ENCODE peak calls at places on chromosomes 11 and 22, in four cellular contexts. H is psoas muscle, B is adipocyte, E is A549. W is an unnamed sample. For H3K9me3, the result is how much of the 10 kb centered on the place peaks cover.

GRCh38 chr22:50674127-50674493 is 1.5 kb downstream of the SHANK3 start:
- DNase-seq in E (no peak), B (no peak), H (no peak), W (no peak)

GRCh38 chr22:19805821-19806212 is 45.2 kb downstream of the TBX1 start:
- DNase-seq in H (no peak), E (no peak), B (no peak), W (peak)

GRCh38 chr11:124086447-124086846 is 28.8 kb upstream of the VWA5A start:
- DNase-seq in B (no peak), E (no peak), H (no peak), W (no peak)

GRCh38 chr11:122727101-122727929 is 71.8 kb downstream of the UBASH3B start:
- DNase-seq in H (no peak), E (no peak), B (no peak), W (no peak)

GRCh38 chr11:8202428-8203160 is 33.8 kb upstream of the RIC3 start:
- DNase-seq in E (no peak), H (no peak), B (no peak), W (no peak)

GRCh38 chr11:15166204-15166603 is 51.5 kb downstream of the INSC start:
- DNase-seq in B (peak), E (no peak), H (no peak), W (no peak)

GRCh38 chr22:20494978-20495860 is at the start of gene KLHL22:
- DNase-seq in H (no peak), B (peak), E (no peak), W (peak)

GRCh38 chr11:116849060-116849459 is 11.6 kb upstream of the APOA1 start:
- DNase-seq in E (no peak), B (no peak), H (no peak), W (peak)

GRCh38 chr11:76288166-76288978 is 82.1 kb upstream of the WNT11 start:
- DNase-seq in B (no peak), H (no peak), E (no peak), W (no peak)

GRCh38 chr22:40345271-40345670 is 1.0 kb upstream of the ADSL start:
- DNase-seq in E (no peak), H (no peak), B (no peak), W (no peak)

GRCh38 chr22:30875481-30876215 is 92.9 kb downstream of the MORC2 start:
- DNase-seq in E (no peak), H (peak), B (no peak), W (peak)

GRCh38 chr11:20156280-20156875 is 3.9 kb downstream of the DBX1 start:
- DNase-seq in E (no peak), H (peak), B (no peak), W (peak)

GRCh38 chr11:124114942-124115781 is at the start of gene VWA5A:
- DNase-seq in E (peak), B (peak), H (peak), W (peak)

GRCh38 chr11:6568191-6568918 is 35.1 kb downstream of the RRP8 start:
- DNase-seq in H (no peak), B (peak), E (peak), W (no peak)

GRCh38 chr11:119091966-119092879 is 7.5 kb downstream of the HMBS start:
- DNase-seq in H (no peak), E (no peak), B (no peak), W (no peak)

GRCh38 chr11:102007567-102008437 is 39.4 kb upstream of the CFAP300 start:
- DNase-seq in B (peak), H (no peak), E (peak), W (no peak)

GRCh38 chr22:23503736-23504440 is 76.2 kb downstream of the IGLL1 start:
- DNase-seq in H (no peak), E (no peak), B (no peak), W (peak)

GRCh38 chr11:6459049-6459448 is 14.7 kb downstream of the TRIM3 start:
- DNase-seq in B (no peak), E (no peak), H (no peak), W (no peak)

GRCh38 chr22:33274941-33275443 is 216.8 kb upstream of the SYN3 start:
- DNase-seq in H (no peak), B (no peak), E (no peak), W (no peak)

GRCh38 chr11:35367491-35367890 is 51.9 kb downstream of the SLC1A2 start:
- DNase-seq in E (no peak), B (peak), H (no peak), W (no peak)

GRCh38 chr11:73260127-73260457 is 12.0 kb upstream of the P2RY6 start:
- DNase-seq in E (no peak), H (no peak), B (no peak), W (no peak)

GRCh38 chr11:116166788-116167465 is 605.9 kb downstream of the BUD13 start:
- DNase-seq in B (peak), H (no peak), E (no peak), W (no peak)

GRCh38 chr11:57467508-57468157 is 7.3 kb downstream of the RTN4RL2 start:
- DNase-seq in H (no peak), E (no peak), B (no peak), W (no peak)

GRCh38 chr11:68430801-68431200 is 29.8 kb upstream of the PPP6R3 start:
- DNase-seq in H (no peak), B (no peak), E (no peak), W (no peak)

GRCh38 chr11:61528114-61528513 is 19.6 kb downstream of the LRRC10B start:
- DNase-seq in B (no peak), H (no peak), E (no peak), W (no peak)

GRCh38 chr22:22764085-22764484 is 119.7 kb downstream of the GGTLC2 start:
- DNase-seq in H (no peak), E (no peak), B (no peak), W (no peak)

GRCh38 chr11:80838153-80838552 is 1397.3 kb upstream of the TENM4 start:
- DNase-seq in B (no peak), E (no peak), H (no peak), W (no peak)

GRCh38 chr11:112513936-112514716 is 253.5 kb upstream of the PLET1 start:
- DNase-seq in B (no peak), E (no peak), H (no peak), W (no peak)

GRCh38 chr11:10376061-10376460 is 71.2 kb downstream of the ADM start:
- DNase-seq in B (peak), H (no peak), E (no peak), W (no peak)

GRCh38 chr22:37681001-37681424 is 5.1 kb upstream of the NOL12 start:
- DNase-seq in E (no peak), B (no peak), H (no peak), W (no peak)

GRCh38 chr11:77789061-77789730 is 31.3 kb downstream of the RSF1 start:
- DNase-seq in B (no peak), E (no peak), H (no peak), W (no peak)

GRCh38 chr11:118136341-118136740 is 16.3 kb downstream of the SCN4B start:
- DNase-seq in H (no peak), E (no peak), B (no peak), W (no peak)

GRCh38 chr11:70364745-70365535 is 33.4 kb upstream of the CTTN start:
- DNase-seq in H (no peak), E (no peak), B (no peak), W (peak)

DNA sequence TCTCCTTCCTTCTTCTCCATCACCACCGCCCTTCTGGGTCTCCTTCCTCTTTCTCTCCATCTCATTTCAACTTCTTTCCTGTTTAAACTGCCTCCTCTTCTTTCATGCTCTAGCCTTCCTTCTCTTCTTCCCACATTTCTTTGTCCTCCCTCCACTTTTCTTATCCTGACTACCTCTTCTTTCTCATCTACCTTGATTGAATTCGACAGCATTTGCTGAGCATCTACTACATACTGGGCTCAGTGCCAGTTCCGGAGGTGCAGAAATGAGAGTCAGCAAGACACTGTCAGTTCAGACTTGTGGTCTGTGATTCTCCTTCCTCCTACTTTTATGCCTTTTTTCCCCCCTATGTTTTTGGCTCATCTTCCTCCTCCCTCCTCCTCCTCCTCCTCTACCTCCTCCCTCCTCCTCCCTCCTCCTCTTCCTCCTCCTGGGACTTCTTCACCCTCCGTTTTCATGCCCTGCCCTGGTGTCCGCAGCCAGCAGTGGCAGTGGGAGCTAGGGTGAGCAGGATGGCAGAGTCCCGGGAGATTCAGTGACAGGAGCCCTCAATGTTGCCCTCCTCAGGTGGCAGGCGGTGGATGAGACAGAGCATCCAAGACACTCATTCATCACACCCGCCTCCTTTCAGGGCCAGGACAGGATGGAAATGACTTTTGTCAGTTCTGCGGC is 146.0 kb upstream of the SEZ6L start:
- DNase-seq in B (no peak), H (no peak), E (no peak), W (no peak)
- H3K9me3 ChIP-seq in B (under half), H (under half), E (under half), W (under half)

DNA sequence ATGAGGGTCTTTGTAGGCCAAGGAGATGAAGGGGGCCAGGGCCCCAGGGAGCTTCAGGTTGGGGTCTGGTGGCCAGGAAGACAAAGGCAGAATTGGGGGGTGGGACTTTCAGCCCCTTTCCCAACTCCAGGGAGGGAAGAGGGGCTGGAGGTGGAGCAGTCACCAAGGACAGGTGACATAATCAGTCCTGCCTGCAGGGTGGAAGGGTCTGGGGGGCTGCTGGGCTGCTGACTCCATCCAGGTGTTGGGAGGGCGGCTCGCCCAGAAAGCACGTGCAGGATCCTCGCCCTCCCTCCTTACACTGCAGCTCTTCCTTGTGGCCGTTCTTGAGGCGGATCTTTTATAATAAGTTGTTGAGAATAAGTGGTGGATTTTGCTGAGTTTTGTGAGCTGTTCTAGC is 1491.1 kb downstream of the TBC1D22A start:
- DNase-seq in E (no peak), B (no peak), H (no peak), W (no peak)
- H3K9me3 ChIP-seq in E (under half), B (under half), H (under half), W (under half)

DNA sequence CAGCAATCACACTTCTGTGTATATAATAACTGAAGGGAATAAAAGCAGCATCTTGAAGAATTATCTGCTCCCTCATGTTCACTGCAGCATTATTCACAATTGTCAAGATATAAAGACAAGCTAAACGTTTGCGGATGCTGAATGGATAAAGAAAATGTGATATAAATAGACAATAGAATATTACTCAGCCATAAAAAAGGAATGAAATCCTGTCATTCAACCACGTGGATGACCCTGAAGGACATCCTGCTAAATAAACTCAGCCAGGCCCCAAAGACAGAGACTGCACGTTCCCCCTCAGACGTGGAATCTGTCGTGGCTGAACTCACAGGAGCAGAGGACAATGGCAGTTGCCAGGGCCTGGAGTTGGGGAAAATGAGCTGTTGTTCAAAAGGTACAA is 9.6 kb downstream of the ZNF195 start:
- DNase-seq in B (no peak), H (no peak), E (no peak), W (no peak)
- H3K9me3 ChIP-seq in B (half or more), H (under half), E (half or more), W (under half)

GRCh38 chr11:12316432-12316831 is 60.9 kb upstream of the PARVA start:
- DNase-seq in H (no peak), E (no peak), B (no peak), W (no peak)

GRCh38 chr11:12321217-12321937 is 56.0 kb upstream of the PARVA start:
- DNase-seq in B (no peak), H (no peak), E (no peak), W (no peak)

GRCh38 chr11:12319734-12320387 is 57.5 kb upstream of the PARVA start:
- DNase-seq in E (no peak), H (no peak), B (peak), W (no peak)

GRCh38 chr11:12315024-12315423 is 62.3 kb upstream of the PARVA start:
- DNase-seq in H (no peak), E (no peak), B (no peak), W (no peak)

DNA sequence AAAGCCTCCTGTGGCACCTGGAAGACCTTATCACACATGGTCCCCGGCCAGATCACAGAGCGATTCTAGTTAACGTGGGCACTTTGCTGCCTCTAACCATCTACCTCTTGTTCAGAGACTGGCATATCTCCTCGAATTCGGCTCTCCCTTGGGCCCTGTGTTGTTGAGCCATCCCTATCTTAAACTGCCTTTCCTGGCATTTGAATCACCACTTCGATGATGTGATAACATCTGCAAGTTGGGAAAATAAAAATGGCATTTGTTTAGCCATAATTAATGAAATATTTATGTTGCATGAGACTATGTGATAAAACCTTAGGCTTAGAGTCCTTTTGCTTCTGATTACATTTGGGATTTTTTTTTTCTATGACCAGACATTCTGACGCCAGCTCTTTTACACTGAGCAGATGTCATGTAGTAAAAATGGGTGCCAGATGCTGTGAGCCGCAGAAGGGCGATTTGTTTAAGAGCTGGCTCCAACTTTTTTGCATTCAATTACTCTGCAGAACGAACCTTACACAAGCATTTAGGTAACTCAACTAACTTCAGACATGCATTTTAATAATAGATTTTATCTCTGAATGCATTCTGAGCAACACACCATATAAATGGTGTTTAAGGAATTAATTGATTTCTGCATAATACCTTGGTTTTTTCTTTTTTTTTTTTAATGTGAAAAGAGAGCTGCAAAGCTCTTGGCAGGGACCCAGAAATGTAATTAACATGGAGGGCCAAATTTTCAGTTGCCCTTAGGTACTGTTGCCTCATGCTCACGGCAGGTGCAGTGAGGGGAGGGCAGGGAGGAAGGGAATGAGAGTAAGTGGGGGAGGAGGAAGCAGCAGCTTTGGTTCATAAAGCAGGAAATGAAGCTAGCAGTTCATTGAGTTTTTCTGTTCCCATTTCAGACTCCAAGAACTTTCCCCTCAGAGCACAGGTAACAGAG is 58.3 kb upstream of the PARVA start:
- DNase-seq in H (no peak), B (peak), E (no peak), W (no peak)
- H3K9me3 ChIP-seq in H (under half), B (under half), E (under half), W (under half)

GRCh38 chr11:50246699-50247098 is 214.0 kb downstream of the OR4C45 start:
- DNase-seq in H (no peak), B (no peak), E (no peak), W (no peak)
- H3K9me3 ChIP-seq in H (under half), B (under half), E (under half), W (under half)

DNA sequence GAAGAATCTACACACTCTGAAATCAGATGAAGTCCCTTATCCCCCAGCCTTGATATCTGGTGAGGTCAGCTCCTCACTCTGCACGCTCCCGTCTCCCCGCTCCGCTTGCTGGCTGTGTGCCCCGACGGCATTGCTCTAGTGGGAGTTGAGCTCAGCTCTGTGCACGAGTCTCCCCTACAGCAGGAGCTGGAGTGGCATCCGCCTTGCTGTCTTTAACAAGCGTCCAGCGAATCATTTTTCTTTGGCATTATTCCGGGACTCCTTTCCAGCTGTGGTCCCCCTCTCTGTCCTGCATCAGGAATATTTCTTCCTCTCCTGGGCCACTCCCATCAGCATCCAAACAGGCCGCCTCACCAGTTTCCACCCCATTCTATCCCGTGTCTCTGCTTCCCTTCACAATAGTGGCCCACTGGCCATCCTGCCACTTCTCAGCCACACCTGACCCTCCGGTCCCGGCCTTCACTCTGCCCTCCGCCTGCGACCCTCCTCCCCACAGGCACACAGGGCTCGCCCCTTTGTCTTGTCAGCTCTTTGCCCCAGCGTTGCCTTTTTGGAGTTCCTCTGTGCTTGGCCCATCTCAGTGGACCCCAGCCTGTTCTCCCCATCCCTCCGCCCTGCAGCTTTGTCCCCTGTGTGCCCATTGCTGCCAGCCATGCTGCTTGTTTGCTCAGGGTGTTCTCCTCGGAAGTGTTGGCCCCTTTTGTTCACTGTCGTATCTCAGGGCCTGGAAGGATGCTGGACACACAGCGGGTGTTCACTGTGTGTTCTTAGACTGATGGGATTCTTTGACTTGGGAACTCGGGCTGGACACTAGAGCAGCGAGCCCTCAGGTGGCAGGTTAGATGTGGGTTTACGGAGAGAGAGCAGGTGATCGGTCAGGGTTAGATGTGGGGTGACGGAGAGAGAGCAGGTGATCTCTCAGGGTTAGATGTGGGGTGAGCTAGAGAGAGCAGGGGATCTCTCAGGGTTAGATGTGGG is 441.8 kb downstream of the TBC1D22A start:
- DNase-seq in E (no peak), B (no peak), H (no peak), W (peak)
- H3K9me3 ChIP-seq in E (under half), B (under half), H (under half), W (under half)

DNA sequence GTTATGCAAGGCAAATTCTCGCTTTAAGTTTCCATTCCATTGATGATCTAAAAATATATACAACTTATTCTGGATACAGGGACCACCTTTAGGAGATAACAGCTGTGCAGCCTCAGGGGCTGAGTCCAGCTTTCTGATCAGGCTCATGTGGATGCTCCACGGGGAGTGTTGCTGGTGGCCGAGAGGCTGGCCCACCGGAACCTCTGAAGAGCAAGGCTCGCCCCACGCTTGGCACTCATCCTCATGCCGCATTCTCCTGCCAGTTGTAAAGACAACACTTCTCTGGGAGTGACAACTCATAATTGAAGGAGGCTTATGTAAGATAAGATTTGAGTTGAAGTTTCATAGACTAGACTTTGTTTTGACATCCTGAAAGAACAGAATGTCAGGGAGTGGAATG is 123.5 kb downstream of the MPPED1 start:
- DNase-seq in B (no peak), H (no peak), E (no peak), W (no peak)
- H3K9me3 ChIP-seq in B (under half), H (under half), E (under half), W (under half)